ENCODE peak calls at places on chromosomes 6 and 20, in ten cellular contexts. T is left cardiac atrium; N is WTC11; S is right cardiac atrium; W is stimulated activated CD4-positive, alpha-beta T cell treated with anti-CD3 and anti-CD28 coated beads, Interleukin-12 subunit alpha, Interleukin-12 subunit beta, amount 100 ng/mL, for 4 hours; H is CD8-positive, alpha-beta memory T cell; R is hepatic stellate cell; E is heart right ventricle; A is GM12891; Z is activated gamma-delta T cell treated with Interleukin-2 at 50 U/mL for 16 hours. V is an unnamed sample.

GRCh38 chr6:96089173-96089572 is 73.4 kb downstream of the FUT9 start:
- DNase-seq in T (no peak), N (peak; percentile 62), S (no peak), W (no peak), H (no peak), R (no peak), E (no peak), A (no peak), Z (no peak), V (no peak)

GRCh38 chr6:81171991-81172740 is 580.3 kb downstream of the TENT5A start:
- DNase-seq in T (peak; percentile 34), N (no peak), S (peak; percentile 40), W (no peak), H (no peak), R (peak; percentile 28), E (peak; percentile 19), A (no peak), Z (no peak), V (no peak)

GRCh38 chr6:51535327-51535726 is 552.1 kb downstream of the PKHD1 start:
- DNase-seq in T (no peak), N (no peak), S (no peak), W (no peak), H (no peak), R (no peak), E (no peak), A (no peak), Z (no peak), V (peak; percentile 23)

GRCh38 chr20:20710847-20711315 is 1.6 kb downstream of the RALGAPA2 start:
- DNase-seq in T (no peak), N (no peak), S (no peak), W (no peak), H (no peak), R (no peak), E (no peak), A (no peak), Z (peak; percentile 20), V (no peak)

GRCh38 chr20:50312682-50313187 is 122.1 kb downstream of the CEBPB start:
- DNase-seq in T (peak; percentile 84), N (no peak), S (peak; percentile 86), W (no peak), H (no peak), R (peak; percentile 90), E (peak; percentile 83), A (no peak), Z (no peak), V (no peak)

GRCh38 chr6:52994789-52995078 is 350 bp downstream of the GSTA4 start:
- DNase-seq in T (peak; percentile 47), N (peak; percentile 52), S (peak; percentile 33), W (peak; percentile 32), H (peak; percentile 7), R (peak; percentile 18), E (peak; percentile 32), A (peak; percentile 13), Z (peak; percentile 25), V (peak; percentile 48)

GRCh38 chr6:89986650-89987074 is 92.4 kb downstream of the GJA10 start:
- DNase-seq in T (no peak), N (no peak), S (no peak), W (no peak), H (no peak), R (no peak), E (no peak), A (no peak), Z (no peak), V (no peak)

GRCh38 chr20:48975955-48976354 is 54.4 kb downstream of the ARFGEF2 start:
- DNase-seq in T (no peak), N (no peak), S (no peak), W (no peak), H (no peak), R (no peak), E (no peak), A (no peak), Z (no peak), V (no peak)

GRCh38 chr20:14885661-14886060 is 548.2 kb upstream of the FLRT3 start:
- DNase-seq in T (no peak), N (no peak), S (no peak), W (no peak), H (no peak), R (no peak), E (no peak), A (no peak), Z (no peak), V (no peak)